ENCODE peak calls at places on chromosomes 6 and 20, in nine cellular contexts. One of them, this sample, is unnamed.

GRCh38 chr6:71107935-71108420 is 151.1 kb upstream of the B3GAT2 start:
- DNase-seq in aorta: no peak
- DNase-seq in neural progenitor cell: no peak
- DNase-seq in CD8-positive, alpha-beta T cell: no peak
- DNase-seq in cardiac muscle cell: peak; percentile 81
- DNase-seq in tibial artery: no peak
- DNase-seq in HCT116: peak; percentile 3
- DNase-seq in right lobe of liver: no peak
- DNase-seq in neuronal stem cell: no peak
- DNase-seq in this sample: peak; percentile 74

GRCh38 chr6:83505376-83505775 is 7.0 kb upstream of the PRSS35 start:
- DNase-seq in aorta: no peak
- DNase-seq in neural progenitor cell: peak; percentile 71
- DNase-seq in CD8-positive, alpha-beta T cell: no peak
- DNase-seq in cardiac muscle cell: peak; percentile 21
- DNase-seq in tibial artery: no peak
- DNase-seq in HCT116: no peak
- DNase-seq in right lobe of liver: no peak
- DNase-seq in neuronal stem cell: peak; percentile 38
- DNase-seq in this sample: peak; percentile 10

GRCh38 chr6:38404900-38405556 is 234.7 kb downstream of the BTBD9 start:
- DNase-seq in aorta: no peak
- DNase-seq in neural progenitor cell: no peak
- DNase-seq in CD8-positive, alpha-beta T cell: no peak
- DNase-seq in cardiac muscle cell: peak; percentile 25
- DNase-seq in tibial artery: no peak
- DNase-seq in HCT116: no peak
- DNase-seq in right lobe of liver: peak; percentile 26
- DNase-seq in neuronal stem cell: no peak
- DNase-seq in this sample: peak; percentile 39

GRCh38 chr6:45722876-45723275 is 292.8 kb downstream of the CLIC5 start:
- DNase-seq in aorta: no peak
- DNase-seq in neural progenitor cell: no peak
- DNase-seq in CD8-positive, alpha-beta T cell: no peak
- DNase-seq in cardiac muscle cell: no peak
- DNase-seq in tibial artery: no peak
- DNase-seq in HCT116: no peak
- DNase-seq in right lobe of liver: no peak
- DNase-seq in neuronal stem cell: no peak
- DNase-seq in this sample: no peak

GRCh38 chr6:39362487-39362865 is 40.0 kb upstream of the KCNK16 start:
- DNase-seq in aorta: no peak
- DNase-seq in neural progenitor cell: peak; percentile 73
- DNase-seq in CD8-positive, alpha-beta T cell: no peak
- DNase-seq in cardiac muscle cell: no peak
- DNase-seq in tibial artery: no peak
- DNase-seq in HCT116: no peak
- DNase-seq in right lobe of liver: no peak
- DNase-seq in neuronal stem cell: peak; percentile 39
- DNase-seq in this sample: peak; percentile 9

GRCh38 chr6:90425161-90425641 is 128.6 kb upstream of the BACH2 start:
- DNase-seq in aorta: no peak
- DNase-seq in neural progenitor cell: no peak
- DNase-seq in CD8-positive, alpha-beta T cell: no peak
- DNase-seq in cardiac muscle cell: no peak
- DNase-seq in tibial artery: no peak
- DNase-seq in HCT116: no peak
- DNase-seq in right lobe of liver: no peak
- DNase-seq in neuronal stem cell: no peak
- DNase-seq in this sample: no peak

GRCh38 chr6:53441761-53442160 is 93.0 kb upstream of the ELOVL5 start:
- DNase-seq in aorta: no peak
- DNase-seq in neural progenitor cell: no peak
- DNase-seq in CD8-positive, alpha-beta T cell: no peak
- DNase-seq in cardiac muscle cell: peak; percentile 57
- DNase-seq in tibial artery: no peak
- DNase-seq in HCT116: no peak
- DNase-seq in right lobe of liver: no peak
- DNase-seq in neuronal stem cell: no peak
- DNase-seq in this sample: peak; percentile 77

GRCh38 chr20:31945790-31946189 is 6.1 kb downstream of the PDRG1 start:
- DNase-seq in aorta: no peak
- DNase-seq in neural progenitor cell: no peak
- DNase-seq in CD8-positive, alpha-beta T cell: no peak
- DNase-seq in cardiac muscle cell: no peak
- DNase-seq in tibial artery: no peak
- DNase-seq in HCT116: no peak
- DNase-seq in right lobe of liver: no peak
- DNase-seq in neuronal stem cell: no peak
- DNase-seq in this sample: peak; percentile 15

GRCh38 chr20:34705383-34706021 is 1.4 kb downstream of the TP53INP2 start:
- DNase-seq in aorta: no peak
- DNase-seq in neural progenitor cell: no peak
- DNase-seq in CD8-positive, alpha-beta T cell: no peak
- DNase-seq in cardiac muscle cell: peak; percentile 16
- DNase-seq in tibial artery: peak; percentile 68
- DNase-seq in HCT116: no peak
- DNase-seq in right lobe of liver: peak; percentile 51
- DNase-seq in neuronal stem cell: no peak
- DNase-seq in this sample: peak; percentile 21

GRCh38 chr6:112468359-112468758 is 121.2 kb downstream of the RFPL4B start:
- DNase-seq in aorta: no peak
- DNase-seq in neural progenitor cell: no peak
- DNase-seq in CD8-positive, alpha-beta T cell: no peak
- DNase-seq in cardiac muscle cell: peak; percentile 27
- DNase-seq in tibial artery: no peak
- DNase-seq in HCT116: no peak
- DNase-seq in right lobe of liver: no peak
- DNase-seq in neuronal stem cell: no peak
- DNase-seq in this sample: no peak

GRCh38 chr6:16392010-16392409 is 153.6 kb downstream of the GMPR start:
- DNase-seq in aorta: no peak
- DNase-seq in neural progenitor cell: no peak
- DNase-seq in CD8-positive, alpha-beta T cell: no peak
- DNase-seq in cardiac muscle cell: peak; percentile 26
- DNase-seq in tibial artery: no peak
- DNase-seq in HCT116: no peak
- DNase-seq in right lobe of liver: peak; percentile 25
- DNase-seq in neuronal stem cell: no peak
- DNase-seq in this sample: no peak

GRCh38 chr6:155341130-155341828 is 27.0 kb upstream of the TFB1M start:
- DNase-seq in aorta: no peak
- DNase-seq in neural progenitor cell: no peak
- DNase-seq in CD8-positive, alpha-beta T cell: no peak
- DNase-seq in cardiac muscle cell: peak; percentile 56
- DNase-seq in tibial artery: no peak
- DNase-seq in HCT116: no peak
- DNase-seq in right lobe of liver: no peak
- DNase-seq in neuronal stem cell: no peak
- DNase-seq in this sample: peak; percentile 49

DNA sequence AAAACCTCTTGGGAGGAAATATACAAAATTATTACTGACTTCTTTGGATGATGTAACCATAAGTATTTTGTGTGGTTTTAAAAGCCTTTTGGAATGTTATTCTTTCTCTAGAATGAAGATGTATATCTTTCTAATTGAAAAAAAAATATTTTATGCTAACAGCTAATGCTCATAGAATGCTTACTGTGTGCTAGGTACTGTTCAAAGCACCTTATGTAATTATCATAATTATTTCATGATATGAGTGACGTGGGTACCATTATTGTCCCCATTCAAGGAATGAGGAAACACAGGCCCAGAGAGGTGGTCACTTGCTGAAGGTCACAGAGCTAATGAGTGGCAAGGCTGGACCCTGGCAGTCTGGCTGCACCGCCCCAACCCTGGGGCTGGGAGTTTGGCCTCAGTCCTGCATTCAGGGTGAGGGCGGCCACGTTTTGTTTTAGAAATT is 37.5 kb downstream of the TFEB start:
- DNase-seq in aorta: no peak
- DNase-seq in neural progenitor cell: no peak
- DNase-seq in CD8-positive, alpha-beta T cell: no peak
- DNase-seq in cardiac muscle cell: peak; percentile 32
- DNase-seq in tibial artery: no peak
- DNase-seq in HCT116: no peak
- DNase-seq in right lobe of liver: no peak
- DNase-seq in neuronal stem cell: no peak
- DNase-seq in this sample: peak; percentile 33
- H3K27ac ChIP-seq in aorta: no peak overlapping the region
- H3K27ac ChIP-seq in neural progenitor cell: no peak overlapping the region
- H3K27ac ChIP-seq in CD8-positive, alpha-beta T cell: no peak overlapping the region
- H3K27ac ChIP-seq in cardiac muscle cell: no peak overlapping the region
- H3K27ac ChIP-seq in tibial artery: no peak overlapping the region
- H3K27ac ChIP-seq in HCT116: no peak overlapping the region
- H3K27ac ChIP-seq in right lobe of liver: no peak overlapping the region
- H3K27ac ChIP-seq in neuronal stem cell: no peak overlapping the region
- H3K27ac ChIP-seq in this sample: peak overlapping the region; percentile 52

GRCh38 chr20:53897884-53898557 is 172.4 kb downstream of the BCAS1 start:
- DNase-seq in aorta: no peak
- DNase-seq in neural progenitor cell: peak; percentile 62
- DNase-seq in CD8-positive, alpha-beta T cell: no peak
- DNase-seq in cardiac muscle cell: no peak
- DNase-seq in tibial artery: peak; percentile 10
- DNase-seq in HCT116: no peak
- DNase-seq in right lobe of liver: no peak
- DNase-seq in neuronal stem cell: no peak
- DNase-seq in this sample: no peak

GRCh38 chr20:53895385-53895755 is 175.0 kb downstream of the BCAS1 start:
- DNase-seq in aorta: no peak
- DNase-seq in neural progenitor cell: no peak
- DNase-seq in CD8-positive, alpha-beta T cell: no peak
- DNase-seq in cardiac muscle cell: no peak
- DNase-seq in tibial artery: no peak
- DNase-seq in HCT116: no peak
- DNase-seq in right lobe of liver: no peak
- DNase-seq in neuronal stem cell: no peak
- DNase-seq in this sample: no peak

GRCh38 chr20:53896647-53897046 is 173.7 kb downstream of the BCAS1 start:
- DNase-seq in aorta: no peak
- DNase-seq in neural progenitor cell: no peak
- DNase-seq in CD8-positive, alpha-beta T cell: no peak
- DNase-seq in cardiac muscle cell: no peak
- DNase-seq in tibial artery: no peak
- DNase-seq in HCT116: no peak
- DNase-seq in right lobe of liver: no peak
- DNase-seq in neuronal stem cell: no peak
- DNase-seq in this sample: no peak

GRCh38 chr20:53894707-53895384 is 175.5 kb downstream of the BCAS1 start:
- DNase-seq in aorta: no peak
- DNase-seq in neural progenitor cell: no peak
- DNase-seq in CD8-positive, alpha-beta T cell: no peak
- DNase-seq in cardiac muscle cell: no peak
- DNase-seq in tibial artery: peak; percentile 40
- DNase-seq in HCT116: no peak
- DNase-seq in right lobe of liver: no peak
- DNase-seq in neuronal stem cell: no peak
- DNase-seq in this sample: no peak

GRCh38 chr20:53896041-53896440 is 174.4 kb downstream of the BCAS1 start:
- DNase-seq in aorta: no peak
- DNase-seq in neural progenitor cell: no peak
- DNase-seq in CD8-positive, alpha-beta T cell: no peak
- DNase-seq in cardiac muscle cell: no peak
- DNase-seq in tibial artery: peak; percentile 3
- DNase-seq in HCT116: no peak
- DNase-seq in right lobe of liver: no peak
- DNase-seq in neuronal stem cell: no peak
- DNase-seq in this sample: no peak
- H3K4me1 ChIP-seq in aorta: no peaks in the 10 kb centered on the region
- H3K4me1 ChIP-seq in neural progenitor cell: peaks cover 34% of the 10 kb centered on the region
- H3K4me1 ChIP-seq in CD8-positive, alpha-beta T cell: peaks cover 48% of the 10 kb centered on the region
- H3K4me1 ChIP-seq in cardiac muscle cell: peaks cover 18% of the 10 kb centered on the region
- H3K4me1 ChIP-seq in tibial artery: peaks cover 12% of the 10 kb centered on the region
- H3K4me1 ChIP-seq in HCT116: peaks cover 5% of the 10 kb centered on the region
- H3K4me1 ChIP-seq in right lobe of liver: no peaks in the 10 kb centered on the region
- H3K4me1 ChIP-seq in neuronal stem cell: peaks cover 30% of the 10 kb centered on the region
- H3K4me1 ChIP-seq in this sample: peaks cover 17% of the 10 kb centered on the region

GRCh38 chr6:26233608-26234420 is 131.2 kb upstream of the BTN3A2 start:
- DNase-seq in aorta: peak; percentile 82
- DNase-seq in neural progenitor cell: peak; percentile 62
- DNase-seq in CD8-positive, alpha-beta T cell: peak; percentile 72
- DNase-seq in cardiac muscle cell: peak; percentile 68
- DNase-seq in tibial artery: peak; percentile 73
- DNase-seq in HCT116: no peak
- DNase-seq in right lobe of liver: no peak
- DNase-seq in neuronal stem cell: no peak
- DNase-seq in this sample: peak; percentile 69

GRCh38 chr6:26232306-26232949 is 132.6 kb upstream of the BTN3A2 start:
- DNase-seq in aorta: no peak
- DNase-seq in neural progenitor cell: no peak
- DNase-seq in CD8-positive, alpha-beta T cell: no peak
- DNase-seq in cardiac muscle cell: no peak
- DNase-seq in tibial artery: no peak
- DNase-seq in HCT116: no peak
- DNase-seq in right lobe of liver: no peak
- DNase-seq in neuronal stem cell: no peak
- DNase-seq in this sample: no peak

GRCh38 chr6:26230336-26230735 is 134.7 kb upstream of the BTN3A2 start:
- DNase-seq in aorta: no peak
- DNase-seq in neural progenitor cell: no peak
- DNase-seq in CD8-positive, alpha-beta T cell: no peak
- DNase-seq in cardiac muscle cell: no peak
- DNase-seq in tibial artery: no peak
- DNase-seq in HCT116: no peak
- DNase-seq in right lobe of liver: no peak
- DNase-seq in neuronal stem cell: no peak
- DNase-seq in this sample: no peak

GRCh38 chr6:26232950-26233607 is 131.9 kb upstream of the BTN3A2 start:
- DNase-seq in aorta: no peak
- DNase-seq in neural progenitor cell: peak; percentile 39
- DNase-seq in CD8-positive, alpha-beta T cell: peak; percentile 34
- DNase-seq in cardiac muscle cell: peak; percentile 82
- DNase-seq in tibial artery: no peak
- DNase-seq in HCT116: no peak
- DNase-seq in right lobe of liver: no peak
- DNase-seq in neuronal stem cell: no peak
- DNase-seq in this sample: peak; percentile 88

GRCh38 chr6:26231006-26231587 is 133.9 kb upstream of the BTN3A2 start:
- DNase-seq in aorta: no peak
- DNase-seq in neural progenitor cell: no peak
- DNase-seq in CD8-positive, alpha-beta T cell: no peak
- DNase-seq in cardiac muscle cell: no peak
- DNase-seq in tibial artery: no peak
- DNase-seq in HCT116: no peak
- DNase-seq in right lobe of liver: no peak
- DNase-seq in neuronal stem cell: no peak
- DNase-seq in this sample: no peak
- H3K4me3 ChIP-seq in aorta: no peak overlapping the region
- H3K4me3 ChIP-seq in neural progenitor cell: no peak overlapping the region
- H3K4me3 ChIP-seq in CD8-positive, alpha-beta T cell: no peak overlapping the region
- H3K4me3 ChIP-seq in cardiac muscle cell: no peak overlapping the region
- H3K4me3 ChIP-seq in tibial artery: no peak overlapping the region
- H3K4me3 ChIP-seq in HCT116: no peak overlapping the region
- H3K4me3 ChIP-seq in right lobe of liver: no peak overlapping the region
- H3K4me3 ChIP-seq in neuronal stem cell: no peak overlapping the region
- H3K4me3 ChIP-seq in this sample: no peak overlapping the region

DNA sequence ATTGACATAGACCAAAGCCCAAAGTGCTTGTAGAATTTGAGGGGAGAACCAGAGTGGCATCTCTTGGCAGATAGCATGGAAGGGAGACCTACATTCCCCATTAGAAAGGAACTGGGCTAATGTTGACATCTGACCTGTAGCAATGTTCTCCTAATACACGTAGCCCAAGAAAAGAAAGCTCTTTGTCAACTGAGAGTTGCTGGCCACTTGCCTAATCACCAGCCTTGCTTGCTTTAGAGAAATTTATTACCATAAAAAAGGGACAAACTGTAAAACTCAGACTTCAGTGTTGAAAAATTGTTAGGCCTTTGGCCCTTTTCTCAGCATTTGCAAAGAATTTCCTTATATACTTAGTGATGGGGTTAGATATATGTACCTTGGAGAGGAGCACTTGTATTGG is 777.5 kb downstream of the MAFB start:
- DNase-seq in aorta: no peak
- DNase-seq in neural progenitor cell: no peak
- DNase-seq in CD8-positive, alpha-beta T cell: no peak
- DNase-seq in cardiac muscle cell: no peak
- DNase-seq in tibial artery: no peak
- DNase-seq in HCT116: no peak
- DNase-seq in right lobe of liver: no peak
- DNase-seq in neuronal stem cell: no peak
- DNase-seq in this sample: no peak
- H3K27ac ChIP-seq in aorta: no peak overlapping the region
- H3K27ac ChIP-seq in neural progenitor cell: no peak overlapping the region
- H3K27ac ChIP-seq in CD8-positive, alpha-beta T cell: no peak overlapping the region
- H3K27ac ChIP-seq in cardiac muscle cell: no peak overlapping the region
- H3K27ac ChIP-seq in tibial artery: no peak overlapping the region
- H3K27ac ChIP-seq in HCT116: no peak overlapping the region
- H3K27ac ChIP-seq in right lobe of liver: no peak overlapping the region
- H3K27ac ChIP-seq in neuronal stem cell: no peak overlapping the region
- H3K27ac ChIP-seq in this sample: no peak overlapping the region